ENCODE peak calls at places on chromosome 5, in six cellular contexts. W is breast epithelium; M is HTR-8/SVneo; B is iris pigment epithelial cell; Y is GM19239; L is CD4-positive, CD25-positive, alpha-beta regulatory T cell. J is an unnamed sample.

GRCh38 chr5:165101709-165102108 is 1596.3 kb downstream of the MAT2B start:
- DNase-seq in W (no peak), M (no peak), L (no peak), B (no peak), Y (no peak), J (no peak)

GRCh38 chr5:154850255-154851062 is at the start of gene FAXDC2:
- DNase-seq in Y (no peak), L (no peak), M (peak), B (peak), W (peak), J (peak)

GRCh38 chr5:145629047-145629446 is 206.1 kb downstream of the PRELID2 start:
- DNase-seq in Y (no peak), B (no peak), W (no peak), L (no peak), M (no peak), J (no peak)

GRCh38 chr5:169592937-169593650 is 9.5 kb downstream of the SPDL1 start:
- DNase-seq in L (no peak), W (no peak), B (no peak), Y (no peak), M (no peak), J (no peak)

GRCh38 chr5:167945542-167946384 is 345.7 kb upstream of the WWC1 start:
- DNase-seq in B (peak), L (no peak), Y (no peak), M (peak), W (no peak), J (no peak)

GRCh38 chr5:88675758-88676636 is 207.0 kb downstream of the MEF2C start:
- DNase-seq in L (peak), B (no peak), Y (no peak), M (no peak), W (no peak), J (no peak)

GRCh38 chr5:94422819-94423218 is 195.6 kb downstream of the KIAA0825 start:
- DNase-seq in W (no peak), M (no peak), B (peak), Y (no peak), L (no peak), J (no peak)

GRCh38 chr5:77157732-77158532 is 52.5 kb upstream of the PDE8B start:
- DNase-seq in B (no peak), W (no peak), L (no peak), Y (no peak), M (no peak), J (no peak)

GRCh38 chr5:113296681-113297080 is 138.1 kb downstream of the TSSK1B start:
- DNase-seq in Y (no peak), M (no peak), W (no peak), B (no peak), L (no peak), J (no peak)

GRCh38 chr5:7686794-7687193 is 164.1 kb downstream of the CFAP90 start:
- DNase-seq in Y (no peak), B (no peak), W (no peak), M (no peak), L (no peak), J (no peak)

GRCh38 chr5:163362806-163363788 is 74.3 kb upstream of the CCNG1 start:
- DNase-seq in W (no peak), M (no peak), Y (no peak), L (no peak), B (peak), J (no peak)

GRCh38 chr5:174010365-174010764 is 21.4 kb downstream of the C5orf47 start:
- DNase-seq in L (no peak), M (no peak), B (no peak), W (no peak), Y (no peak), J (no peak)

GRCh38 chr5:154923441-154924430 is 14.3 kb downstream of the GEMIN5 start:
- DNase-seq in M (no peak), Y (no peak), B (peak), W (no peak), L (no peak), J (no peak)